ENCODE peak calls at places on chromosomes 11 and 22, in ten cellular contexts. K is CMK; H is EL; L is stimulated activated CD4-positive, alpha-beta T cell treated with anti-CD3 and anti-CD28 coated beads, TNF-alpha, amount 100 ng/mL, for 1 hour; B is choroid plexus epithelial cell; Q is stimulated activated CD8-positive, alpha-beta memory T cell treated with anti-CD3 and anti-CD28 coated beads, Interleukin-15, amount 100 ng/mL, for 1 hour; M is heart right ventricle; F is NCI-H774; A is MV-4-11; Y is HCEC 1CT. O is an unnamed sample.

GRCh38 chr22:21796863-21797262 is 61.3 kb upstream of the YPEL1 start:
- DNase-seq in H (no peak), K (no peak), M (no peak), Q (no peak), L (no peak), B (no peak), F (no peak), Y (no peak), A (no peak), O (no peak)

GRCh38 chr11:45457649-45458048 is 171.5 kb upstream of the SYT13 start:
- DNase-seq in M (no peak), Q (no peak), A (peak; percentile 91), H (peak; percentile 91), B (peak; percentile 92), L (no peak), Y (peak; percentile 1), K (no peak), F (no peak), O (peak; percentile 96)

GRCh38 chr22:39197578-39197977 is 45.1 kb upstream of the CBX7 start:
- DNase-seq in M (no peak), B (no peak), K (no peak), Y (no peak), L (no peak), Q (no peak), H (no peak), F (no peak), A (no peak), O (no peak)

GRCh38 chr22:24053481-24054226 is 42.5 kb downstream of the CABIN1 start:
- DNase-seq in A (peak; percentile 95), Y (peak; percentile 9), B (peak; percentile 26), H (peak; percentile 49), M (no peak), F (no peak), K (no peak), L (no peak), Q (no peak), O (peak; percentile 14)

GRCh38 chr11:6992457-6993431 is 27.4 kb downstream of the ZNF214 start:
- DNase-seq in Y (peak; percentile 97), L (no peak), F (no peak), B (peak; percentile 95), K (no peak), H (peak; percentile 84), A (no peak), Q (no peak), M (no peak), O (no peak)

GRCh38 chr22:48850658-48851287 is 976.9 kb downstream of the BRD1 start:
- DNase-seq in A (no peak), F (no peak), M (no peak), B (no peak), Y (no peak), H (no peak), K (no peak), Q (no peak), L (no peak), O (no peak)

GRCh38 chr11:50186146-50186545 is 153.5 kb downstream of the OR4C45 start:
- DNase-seq in L (no peak), K (no peak), A (no peak), M (no peak), F (no peak), B (no peak), H (no peak), Y (no peak), Q (no peak), O (no peak)

GRCh38 chr11:96238563-96239166 is 104.3 kb downstream of the MAML2 start:
- DNase-seq in H (peak; percentile 38), M (no peak), L (no peak), F (no peak), Y (peak; percentile 83), A (no peak), B (peak; percentile 46), Q (no peak), K (no peak), O (no peak)

GRCh38 chr11:86719781-86720463 is 47.5 kb upstream of the ME3 start:
- DNase-seq in B (peak; percentile 63), Q (no peak), M (no peak), A (no peak), K (no peak), F (no peak), Y (peak; percentile 91), H (peak; percentile 96), L (no peak), O (no peak)

GRCh38 chr11:63768232-63769043 is at the start of gene ZFTA:
- DNase-seq in H (peak; percentile 69), M (peak; percentile 75), A (peak; percentile 9), L (peak; percentile 31), B (peak; percentile 62), K (no peak), F (peak; percentile 24), Q (peak; percentile 32), Y (peak; percentile 61), O (peak; percentile 84)

GRCh38 chr11:72229336-72229924 is 4.9 kb downstream of the INPPL1 start:
- DNase-seq in A (no peak), Q (no peak), B (no peak), F (no peak), L (no peak), M (no peak), K (no peak), H (no peak), Y (no peak), O (no peak)

GRCh38 chr22:31230871-31231621 is 18.9 kb downstream of the LIMK2 start:
- DNase-seq in Q (peak; percentile 17), B (peak; percentile 88), F (no peak), M (no peak), Y (peak; percentile 44), H (peak; percentile 28), K (peak; percentile 69), L (peak; percentile 24), A (peak; percentile 52), O (peak; percentile 55)

O was measured in NB4.